ENCODE peak calls at places on chromosomes 6 and 20, in eight cellular contexts. S is cardiac fibroblast, G is lower leg skin, H is mammary epithelial cell, D is endothelial cell of umbilical vein, J is fibroblast of pulmonary artery, L is brain microvascular endothelial cell, V is stomach. Y is an unnamed sample.
A peak's percentile ranks its signal among the peaks of the same experiment; 100 is the strongest.

GRCh38 chr6:43968110-43968965 is 158.9 kb downstream of the MRPL14 start:
- DNase-seq in J (no peak), D (no peak), H (no peak), S (no peak), V (no peak), G (peak; percentile 76), L (no peak), Y (no peak)

GRCh38 chr6:54681987-54682386 is 164.6 kb upstream of the FAM83B start:
- DNase-seq in V (no peak), L (peak; percentile 65), D (no peak), H (peak; percentile 59), G (no peak), J (peak; percentile 88), S (peak; percentile 90), Y (peak; percentile 28)

GRCh38 chr6:111602481-111603404 is 2.9 kb downstream of the TRAF3IP2 start:
- DNase-seq in G (peak; percentile 85), S (peak; percentile 56), D (peak; percentile 92), H (no peak), J (peak; percentile 67), V (no peak), L (peak; percentile 34), Y (peak; percentile 42)

GRCh38 chr20:1846341-1846740 is 48.9 kb upstream of the SIRPA start:
- DNase-seq in V (no peak), S (no peak), H (no peak), G (no peak), L (no peak), D (no peak), J (no peak), Y (no peak)

GRCh38 chr6:150319924-150320323 is 48.9 kb upstream of the IYD start:
- DNase-seq in D (no peak), S (no peak), G (no peak), L (no peak), H (no peak), V (no peak), J (no peak), Y (no peak)

GRCh38 chr20:48944663-48945297 is 23.3 kb downstream of the ARFGEF2 start:
- DNase-seq in H (no peak), G (no peak), L (no peak), V (no peak), D (no peak), S (no peak), J (no peak), Y (no peak)

GRCh38 chr20:35199696-35200095 is 26.8 kb upstream of the MMP24 start:
- DNase-seq in L (no peak), J (no peak), S (peak; percentile 70), H (peak; percentile 43), V (no peak), G (no peak), D (no peak), Y (peak; percentile 71)

GRCh38 chr6:16146527-16146955 is 17.7 kb downstream of the MYLIP start:
- DNase-seq in L (peak; percentile 72), G (no peak), D (peak; percentile 93), H (no peak), J (no peak), S (peak; percentile 2), V (peak; percentile 70), Y (no peak)

GRCh38 chr6:34143884-34144580 is 1.9 kb downstream of the GRM4 start:
- DNase-seq in L (no peak), H (no peak), V (no peak), G (no peak), S (no peak), J (no peak), D (peak; percentile 15), Y (peak; percentile 15)

GRCh38 chr6:31083742-31084354 is 28.5 kb downstream of the C6orf15 start:
- DNase-seq in G (no peak), H (no peak), D (peak; percentile 34), J (peak; percentile 72), L (peak; percentile 85), S (peak; percentile 91), V (peak; percentile 40), Y (peak; percentile 48)

GRCh38 chr6:158002951-158003853 is 21.5 kb downstream of the SYNJ2 start:
- DNase-seq in J (peak; percentile 92), V (no peak), G (no peak), S (peak; percentile 95), L (peak; percentile 97), H (peak; percentile 71), D (peak; percentile 97), Y (peak; percentile 55)

GRCh38 chr20:53660078-53660909 is 66.7 kb upstream of the ZNF217 start:
- DNase-seq in J (peak; percentile 45), L (no peak), G (peak; percentile 82), H (no peak), D (peak; percentile 22), S (peak; percentile 36), V (no peak), Y (no peak)

GRCh38 chr6:8556370-8557018 is 121.1 kb upstream of the SLC35B3 start:
- DNase-seq in L (peak; percentile 25), D (no peak), H (peak; percentile 86), J (peak; percentile 19), S (peak; percentile 56), G (no peak), V (no peak), Y (peak; percentile 93)

GRCh38 chr6:38058022-38058421 is 238.5 kb downstream of the ZFAND3 start:
- DNase-seq in V (no peak), G (no peak), D (no peak), H (peak; percentile 96), S (peak; percentile 45), J (peak; percentile 11), L (peak; percentile 53), Y (peak; percentile 93)

DNA sequence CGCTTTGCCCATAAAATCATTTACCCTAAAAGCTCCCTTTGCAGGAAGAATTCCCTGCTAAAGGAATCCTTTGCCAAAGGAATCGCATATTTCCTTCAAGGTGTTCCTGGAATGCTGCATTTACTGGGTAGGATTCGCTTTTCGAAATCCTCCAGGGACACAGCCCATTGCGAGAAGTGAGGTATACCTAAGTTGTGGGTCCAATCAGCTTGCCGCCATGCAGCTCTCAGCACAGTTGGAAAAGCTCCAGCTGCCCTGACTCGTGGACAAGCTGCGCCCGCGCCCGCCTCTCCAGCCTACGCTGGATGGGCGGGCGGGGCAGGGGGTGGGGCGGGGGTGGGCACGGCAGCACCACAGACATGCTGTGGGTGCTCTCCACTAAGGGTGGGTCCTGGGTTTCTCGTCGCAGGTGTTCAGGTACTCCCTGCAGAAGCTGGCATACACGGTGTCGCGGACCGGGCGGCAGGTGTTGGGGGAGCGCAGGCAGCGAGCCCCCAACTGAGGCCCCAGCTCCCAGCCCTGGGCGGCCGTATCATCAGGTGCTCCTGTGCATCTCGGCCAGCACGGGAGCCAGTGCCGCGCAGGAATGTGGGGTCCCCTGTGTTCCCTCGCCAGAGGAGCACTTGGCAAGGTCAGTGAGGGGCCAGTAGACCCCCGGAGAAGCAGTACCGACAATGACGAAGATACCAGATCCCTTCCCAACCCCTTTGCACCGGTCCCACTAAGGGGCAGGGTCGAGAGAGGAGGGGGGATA is 1.4 kb downstream of the NNAT start:
- DNase-seq in L (no peak), J (peak; percentile 39), G (peak; percentile 86), D (peak; percentile 44), V (peak; percentile 58), S (no peak), H (peak; percentile 81), Y (peak; percentile 85)
- TF ChIP-seq CTCF in L (no peak), J (no peak), G (no peak), D (no peak), V (no peak), S (no peak), H (no peak), Y (no peak)

GRCh38 chr6:53310751-53311585 is 37.8 kb downstream of the ELOVL5 start:
- DNase-seq in S (no peak), J (no peak), H (no peak), D (no peak), V (no peak), L (no peak), G (no peak), Y (no peak)
- H3K4me3 ChIP-seq in S (no peak overlapping the region), J (no peak overlapping the region), H (no peak overlapping the region), D (no peak overlapping the region), V (no peak overlapping the region), L (no peak overlapping the region), G (no peak overlapping the region), Y (no peak overlapping the region)

DNA sequence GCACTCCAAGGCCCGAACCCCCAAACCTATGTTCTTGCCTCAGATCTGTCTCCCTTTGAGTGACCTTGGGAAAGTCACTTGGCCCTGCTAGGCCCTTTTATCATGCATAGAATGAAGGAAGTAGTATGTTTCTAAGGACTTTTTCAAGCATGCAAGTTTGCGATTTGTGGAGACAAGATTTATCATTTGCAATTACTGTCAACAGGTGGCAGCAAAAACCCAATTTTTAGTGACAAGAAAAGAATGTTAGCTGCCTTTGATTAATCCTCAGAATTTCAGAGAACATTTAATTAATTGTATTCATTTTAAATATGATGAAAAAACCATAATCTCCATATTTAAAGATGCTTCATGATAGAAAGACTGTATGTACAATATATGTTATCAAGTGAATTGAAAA is 28.3 kb upstream of the PREP start:
- DNase-seq in H (peak; percentile 46), G (no peak), L (peak; percentile 40), J (peak; percentile 78), S (peak; percentile 84), V (no peak), D (peak; percentile 73), Y (peak; percentile 73)
- TF ChIP-seq CTCF in H (peak; percentile 57), G (no peak), L (peak; percentile 47), J (peak; percentile 61), S (no peak), V (no peak), D (peak; percentile 30), Y (peak; percentile 57)

DNA sequence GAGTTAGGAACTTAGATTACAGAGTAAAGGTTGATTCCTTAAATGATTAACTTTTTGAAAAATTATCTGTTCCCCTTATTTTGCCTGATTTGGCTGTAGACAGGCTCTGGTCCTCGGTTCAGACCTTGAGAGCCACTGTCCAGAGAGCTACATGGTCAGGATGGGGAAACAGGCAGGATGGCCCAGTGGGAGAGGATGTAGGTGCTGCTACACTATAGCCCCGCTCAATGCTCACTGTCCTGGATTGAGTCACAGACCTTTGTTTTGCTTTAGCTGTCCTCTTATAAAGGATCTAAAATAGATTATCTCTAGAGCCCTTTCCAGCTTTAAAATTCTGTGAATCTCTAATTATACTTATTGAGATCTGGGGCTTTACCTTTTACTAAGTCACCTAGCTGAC is 1.3 kb upstream of the FBXO30 start:
- DNase-seq in S (peak; percentile 45), D (no peak), G (no peak), J (no peak), H (no peak), V (no peak), L (no peak), Y (no peak)
- H3K4me3 ChIP-seq in S (peak overlapping the region; percentile 76), D (no peak overlapping the region), G (no peak overlapping the region), J (peak overlapping the region; percentile 84), H (peak overlapping the region; percentile 61), V (peak overlapping the region; percentile 67), L (peak overlapping the region; percentile 71), Y (peak overlapping the region; percentile 81)

Y was measured in epithelial cell of esophagus.